ENCODE peak calls at places on chromosomes 4 and X, in ten cellular contexts. One of them, this sample, is unnamed.

GRCh38 chrX:47380268-47380667 is 9.9 kb downstream of the ZNF157 start:
- DNase-seq in smooth muscle cell of the brain vasculature: no peak
- DNase-seq in BJ: no peak
- DNase-seq in Right ventricle myocardium superior: peak
- DNase-seq in gastrocnemius medialis: peak
- DNase-seq in brain microvascular endothelial cell: no peak
- DNase-seq in H9: no peak
- DNase-seq in effector CD4-positive, alpha-beta T cell: peak
- DNase-seq in activated T-cell treated with anti-CD3 and anti-CD28 coated beads for 1 hour: peak
- DNase-seq in posterior cingulate gyrus: no peak
- DNase-seq in this sample: no peak

GRCh38 chr4:112982677-112983076 is 66.8 kb upstream of the ANK2 start:
- DNase-seq in smooth muscle cell of the brain vasculature: no peak
- DNase-seq in BJ: no peak
- DNase-seq in Right ventricle myocardium superior: no peak
- DNase-seq in gastrocnemius medialis: no peak
- DNase-seq in brain microvascular endothelial cell: no peak
- DNase-seq in H9: no peak
- DNase-seq in effector CD4-positive, alpha-beta T cell: no peak
- DNase-seq in activated T-cell treated with anti-CD3 and anti-CD28 coated beads for 1 hour: no peak
- DNase-seq in posterior cingulate gyrus: no peak
- DNase-seq in this sample: no peak

GRCh38 chr4:144658908-144659307 is 13.0 kb downstream of the HHIP start:
- DNase-seq in smooth muscle cell of the brain vasculature: no peak
- DNase-seq in BJ: peak
- DNase-seq in Right ventricle myocardium superior: no peak
- DNase-seq in gastrocnemius medialis: no peak
- DNase-seq in brain microvascular endothelial cell: no peak
- DNase-seq in H9: no peak
- DNase-seq in effector CD4-positive, alpha-beta T cell: no peak
- DNase-seq in activated T-cell treated with anti-CD3 and anti-CD28 coated beads for 1 hour: no peak
- DNase-seq in posterior cingulate gyrus: no peak
- DNase-seq in this sample: no peak

GRCh38 chr4:141131738-141132688 is 1.3 kb downstream of the RNF150 start:
- DNase-seq in smooth muscle cell of the brain vasculature: no peak
- DNase-seq in BJ: no peak
- DNase-seq in Right ventricle myocardium superior: peak
- DNase-seq in gastrocnemius medialis: peak
- DNase-seq in brain microvascular endothelial cell: peak
- DNase-seq in H9: peak
- DNase-seq in effector CD4-positive, alpha-beta T cell: no peak
- DNase-seq in activated T-cell treated with anti-CD3 and anti-CD28 coated beads for 1 hour: no peak
- DNase-seq in posterior cingulate gyrus: peak
- DNase-seq in this sample: no peak

GRCh38 chr4:78937837-78938236 is 1.4 kb downstream of the PAQR3 start:
- DNase-seq in smooth muscle cell of the brain vasculature: no peak
- DNase-seq in BJ: no peak
- DNase-seq in Right ventricle myocardium superior: no peak
- DNase-seq in gastrocnemius medialis: no peak
- DNase-seq in brain microvascular endothelial cell: no peak
- DNase-seq in H9: no peak
- DNase-seq in effector CD4-positive, alpha-beta T cell: no peak
- DNase-seq in activated T-cell treated with anti-CD3 and anti-CD28 coated beads for 1 hour: no peak
- DNase-seq in posterior cingulate gyrus: no peak
- DNase-seq in this sample: no peak

GRCh38 chrX:25202827-25203226 is 187.1 kb upstream of the ARX start:
- DNase-seq in smooth muscle cell of the brain vasculature: no peak
- DNase-seq in BJ: no peak
- DNase-seq in Right ventricle myocardium superior: no peak
- DNase-seq in gastrocnemius medialis: no peak
- DNase-seq in brain microvascular endothelial cell: no peak
- DNase-seq in H9: no peak
- DNase-seq in effector CD4-positive, alpha-beta T cell: no peak
- DNase-seq in activated T-cell treated with anti-CD3 and anti-CD28 coated beads for 1 hour: no peak
- DNase-seq in posterior cingulate gyrus: no peak
- DNase-seq in this sample: no peak

GRCh38 chr4:53477038-53477565 is 99.7 kb downstream of the FIP1L1 start:
- DNase-seq in smooth muscle cell of the brain vasculature: no peak
- DNase-seq in BJ: no peak
- DNase-seq in Right ventricle myocardium superior: no peak
- DNase-seq in gastrocnemius medialis: no peak
- DNase-seq in brain microvascular endothelial cell: no peak
- DNase-seq in H9: peak
- DNase-seq in effector CD4-positive, alpha-beta T cell: no peak
- DNase-seq in activated T-cell treated with anti-CD3 and anti-CD28 coated beads for 1 hour: no peak
- DNase-seq in posterior cingulate gyrus: no peak
- DNase-seq in this sample: no peak

GRCh38 chr4:13525606-13526281 is 18.6 kb downstream of the NKX3-2 start:
- DNase-seq in smooth muscle cell of the brain vasculature: no peak
- DNase-seq in BJ: no peak
- DNase-seq in Right ventricle myocardium superior: no peak
- DNase-seq in gastrocnemius medialis: no peak
- DNase-seq in brain microvascular endothelial cell: no peak
- DNase-seq in H9: no peak
- DNase-seq in effector CD4-positive, alpha-beta T cell: no peak
- DNase-seq in activated T-cell treated with anti-CD3 and anti-CD28 coated beads for 1 hour: no peak
- DNase-seq in posterior cingulate gyrus: no peak
- DNase-seq in this sample: no peak

GRCh38 chr4:95318044-95318443 is 230.7 kb downstream of the UNC5C start:
- DNase-seq in smooth muscle cell of the brain vasculature: no peak
- DNase-seq in BJ: no peak
- DNase-seq in Right ventricle myocardium superior: no peak
- DNase-seq in gastrocnemius medialis: no peak
- DNase-seq in brain microvascular endothelial cell: no peak
- DNase-seq in H9: no peak
- DNase-seq in effector CD4-positive, alpha-beta T cell: no peak
- DNase-seq in activated T-cell treated with anti-CD3 and anti-CD28 coated beads for 1 hour: no peak
- DNase-seq in posterior cingulate gyrus: no peak
- DNase-seq in this sample: no peak

GRCh38 chrX:40105016-40105790 is 7.4 kb upstream of the BCOR start:
- DNase-seq in smooth muscle cell of the brain vasculature: no peak
- DNase-seq in BJ: no peak
- DNase-seq in Right ventricle myocardium superior: peak
- DNase-seq in gastrocnemius medialis: peak
- DNase-seq in brain microvascular endothelial cell: no peak
- DNase-seq in H9: peak
- DNase-seq in effector CD4-positive, alpha-beta T cell: no peak
- DNase-seq in activated T-cell treated with anti-CD3 and anti-CD28 coated beads for 1 hour: no peak
- DNase-seq in posterior cingulate gyrus: no peak
- DNase-seq in this sample: no peak

GRCh38 chr4:84258905-84259830 is 239.9 kb downstream of the NKX6-1 start:
- DNase-seq in smooth muscle cell of the brain vasculature: peak
- DNase-seq in BJ: no peak
- DNase-seq in Right ventricle myocardium superior: no peak
- DNase-seq in gastrocnemius medialis: no peak
- DNase-seq in brain microvascular endothelial cell: peak
- DNase-seq in H9: peak
- DNase-seq in effector CD4-positive, alpha-beta T cell: no peak
- DNase-seq in activated T-cell treated with anti-CD3 and anti-CD28 coated beads for 1 hour: no peak
- DNase-seq in posterior cingulate gyrus: no peak
- DNase-seq in this sample: no peak

GRCh38 chr4:10161840-10162239 is 45.2 kb upstream of the WDR1 start:
- DNase-seq in smooth muscle cell of the brain vasculature: no peak
- DNase-seq in BJ: no peak
- DNase-seq in Right ventricle myocardium superior: no peak
- DNase-seq in gastrocnemius medialis: no peak
- DNase-seq in brain microvascular endothelial cell: no peak
- DNase-seq in H9: no peak
- DNase-seq in effector CD4-positive, alpha-beta T cell: peak
- DNase-seq in activated T-cell treated with anti-CD3 and anti-CD28 coated beads for 1 hour: peak
- DNase-seq in posterior cingulate gyrus: no peak
- DNase-seq in this sample: no peak

GRCh38 chr4:10403633-10404445 is 53.4 kb downstream of the ZNF518B start:
- DNase-seq in smooth muscle cell of the brain vasculature: peak
- DNase-seq in BJ: peak
- DNase-seq in Right ventricle myocardium superior: no peak
- DNase-seq in gastrocnemius medialis: no peak
- DNase-seq in brain microvascular endothelial cell: peak
- DNase-seq in H9: no peak
- DNase-seq in effector CD4-positive, alpha-beta T cell: no peak
- DNase-seq in activated T-cell treated with anti-CD3 and anti-CD28 coated beads for 1 hour: no peak
- DNase-seq in posterior cingulate gyrus: no peak
- DNase-seq in this sample: peak

GRCh38 chr4:7291372-7292135 is 99.2 kb downstream of the SORCS2 start:
- DNase-seq in smooth muscle cell of the brain vasculature: no peak
- DNase-seq in BJ: no peak
- DNase-seq in Right ventricle myocardium superior: peak
- DNase-seq in gastrocnemius medialis: no peak
- DNase-seq in brain microvascular endothelial cell: peak
- DNase-seq in H9: no peak
- DNase-seq in effector CD4-positive, alpha-beta T cell: no peak
- DNase-seq in activated T-cell treated with anti-CD3 and anti-CD28 coated beads for 1 hour: no peak
- DNase-seq in posterior cingulate gyrus: peak
- DNase-seq in this sample: no peak

GRCh38 chrX:30577362-30577961 is at the start of gene TASL:
- DNase-seq in smooth muscle cell of the brain vasculature: no peak
- DNase-seq in BJ: no peak
- DNase-seq in Right ventricle myocardium superior: no peak
- DNase-seq in gastrocnemius medialis: no peak
- DNase-seq in brain microvascular endothelial cell: no peak
- DNase-seq in H9: no peak
- DNase-seq in effector CD4-positive, alpha-beta T cell: peak
- DNase-seq in activated T-cell treated with anti-CD3 and anti-CD28 coated beads for 1 hour: peak
- DNase-seq in posterior cingulate gyrus: no peak
- DNase-seq in this sample: no peak

GRCh38 chr4:140312101-140312500 is 61.3 kb upstream of the SCOC start:
- DNase-seq in smooth muscle cell of the brain vasculature: no peak
- DNase-seq in BJ: no peak
- DNase-seq in Right ventricle myocardium superior: no peak
- DNase-seq in gastrocnemius medialis: no peak
- DNase-seq in brain microvascular endothelial cell: no peak
- DNase-seq in H9: no peak
- DNase-seq in effector CD4-positive, alpha-beta T cell: no peak
- DNase-seq in activated T-cell treated with anti-CD3 and anti-CD28 coated beads for 1 hour: no peak
- DNase-seq in posterior cingulate gyrus: no peak
- DNase-seq in this sample: no peak

GRCh38 chr4:146246381-146246780 is 32.0 kb downstream of the REELD1 start:
- DNase-seq in smooth muscle cell of the brain vasculature: no peak
- DNase-seq in BJ: no peak
- DNase-seq in Right ventricle myocardium superior: no peak
- DNase-seq in gastrocnemius medialis: no peak
- DNase-seq in brain microvascular endothelial cell: no peak
- DNase-seq in H9: no peak
- DNase-seq in effector CD4-positive, alpha-beta T cell: no peak
- DNase-seq in activated T-cell treated with anti-CD3 and anti-CD28 coated beads for 1 hour: no peak
- DNase-seq in posterior cingulate gyrus: no peak
- DNase-seq in this sample: no peak

GRCh38 chr4:76733380-76733779 is 164.6 kb downstream of the SOWAHB start:
- DNase-seq in smooth muscle cell of the brain vasculature: no peak
- DNase-seq in BJ: no peak
- DNase-seq in Right ventricle myocardium superior: no peak
- DNase-seq in gastrocnemius medialis: no peak
- DNase-seq in brain microvascular endothelial cell: no peak
- DNase-seq in H9: peak
- DNase-seq in effector CD4-positive, alpha-beta T cell: no peak
- DNase-seq in activated T-cell treated with anti-CD3 and anti-CD28 coated beads for 1 hour: no peak
- DNase-seq in posterior cingulate gyrus: no peak
- DNase-seq in this sample: no peak

GRCh38 chr4:147371661-147372060 is 109.2 kb upstream of the EDNRA start:
- DNase-seq in smooth muscle cell of the brain vasculature: no peak
- DNase-seq in BJ: no peak
- DNase-seq in Right ventricle myocardium superior: no peak
- DNase-seq in gastrocnemius medialis: no peak
- DNase-seq in brain microvascular endothelial cell: peak
- DNase-seq in H9: no peak
- DNase-seq in effector CD4-positive, alpha-beta T cell: no peak
- DNase-seq in activated T-cell treated with anti-CD3 and anti-CD28 coated beads for 1 hour: no peak
- DNase-seq in posterior cingulate gyrus: no peak
- DNase-seq in this sample: no peak

GRCh38 chr4:38400946-38401345 is 263.1 kb upstream of the KLF3 start:
- DNase-seq in smooth muscle cell of the brain vasculature: no peak
- DNase-seq in BJ: no peak
- DNase-seq in Right ventricle myocardium superior: no peak
- DNase-seq in gastrocnemius medialis: no peak
- DNase-seq in brain microvascular endothelial cell: peak
- DNase-seq in H9: no peak
- DNase-seq in effector CD4-positive, alpha-beta T cell: no peak
- DNase-seq in activated T-cell treated with anti-CD3 and anti-CD28 coated beads for 1 hour: no peak
- DNase-seq in posterior cingulate gyrus: no peak
- DNase-seq in this sample: no peak

GRCh38 chrX:349196-349595 is 30.6 kb upstream of the GTPBP6 start:
- DNase-seq in smooth muscle cell of the brain vasculature: no peak
- DNase-seq in BJ: no peak
- DNase-seq in Right ventricle myocardium superior: peak
- DNase-seq in gastrocnemius medialis: no peak
- DNase-seq in brain microvascular endothelial cell: no peak
- DNase-seq in H9: no peak
- DNase-seq in effector CD4-positive, alpha-beta T cell: no peak
- DNase-seq in activated T-cell treated with anti-CD3 and anti-CD28 coated beads for 1 hour: no peak
- DNase-seq in posterior cingulate gyrus: no peak
- DNase-seq in this sample: no peak

This sample was measured in glomerular endothelial cell.